ENCODE peak calls at places on chromosomes 11 and 22, in seven cellular contexts. T is DMS153; Z is HT1080; R is HEK293T; L is stimulated activated CD8-positive, alpha-beta memory T cell treated with anti-CD3 and anti-CD28 coated beads, Interleukin-4, amount 100 ng/mL, for 1 hour; N is T-helper 9 cell; U is body of pancreas. K is an unnamed sample.

GRCh38 chr11:132886335-132886734 is 646.0 kb downstream of the OPCML start:
- DNase-seq in R (no peak), U (no peak), T (no peak), L (no peak), Z (peak), N (no peak), K (no peak)

GRCh38 chr11:22130462-22131053 is 62.3 kb upstream of the ANO5 start:
- DNase-seq in N (no peak), L (no peak), R (peak), Z (peak), T (peak), U (no peak), K (no peak)

GRCh38 chr11:131253142-131253884 is 117.1 kb upstream of the NTM start:
- DNase-seq in L (no peak), N (no peak), R (no peak), Z (no peak), T (no peak), U (no peak), K (no peak)

GRCh38 chr22:22060200-22061084 is 77.9 kb upstream of the TOP3B start:
- DNase-seq in N (peak), R (peak), T (peak), L (no peak), Z (no peak), U (no peak), K (peak)

GRCh38 chr11:29184939-29185890 is 831.6 kb downstream of the KCNA4 start:
- DNase-seq in R (no peak), U (no peak), L (no peak), T (no peak), N (no peak), Z (peak), K (no peak)

GRCh38 chr11:113311536-113311935 is 2.8 kb upstream of the TTC12 start:
- DNase-seq in T (no peak), N (no peak), R (no peak), L (no peak), Z (no peak), U (no peak), K (no peak)

GRCh38 chr11:10314199-10315072 is 9.6 kb downstream of the ADM start:
- DNase-seq in T (peak), Z (no peak), L (no peak), R (peak), U (no peak), N (no peak), K (no peak)

GRCh38 chr22:47408409-47408808 is 646.0 kb downstream of the TBC1D22A start:
- DNase-seq in U (no peak), L (no peak), R (no peak), T (no peak), N (no peak), Z (no peak), K (no peak)

GRCh38 chr11:111601979-111602864 is at the start of gene SIK2:
- DNase-seq in Z (peak), N (peak), R (peak), T (peak), L (peak), U (peak), K (peak)

GRCh38 chr11:102716527-102716926 is 8.2 kb downstream of the MMP8 start:
- DNase-seq in Z (no peak), R (no peak), U (no peak), T (no peak), L (no peak), N (no peak), K (no peak)

GRCh38 chr22:49262167-49262566 is 565.5 kb downstream of the BRD1 start:
- DNase-seq in T (no peak), N (no peak), Z (no peak), R (no peak), L (no peak), U (no peak), K (no peak)

GRCh38 chr22:42528591-42529307 is 9.2 kb upstream of the RRP7A start:
- DNase-seq in T (no peak), R (no peak), U (no peak), N (no peak), L (no peak), Z (no peak), K (no peak)

GRCh38 chr11:48081151-48082010 is 101.0 kb downstream of the PTPRJ start:
- DNase-seq in T (no peak), L (no peak), N (no peak), R (no peak), Z (peak), U (peak), K (peak)

GRCh38 chr11:13881176-13881680 is 81.3 kb upstream of the SPON1 start:
- DNase-seq in U (no peak), Z (no peak), R (no peak), L (no peak), T (no peak), N (no peak), K (no peak)

GRCh38 chr22:39458443-39459083 is 1.8 kb downstream of the MGAT3 start:
- DNase-seq in L (no peak), R (no peak), U (no peak), Z (no peak), N (no peak), T (no peak), K (no peak)

GRCh38 chr22:17903564-17904295 is 120.6 kb downstream of the MICAL3 start:
- DNase-seq in T (no peak), R (no peak), U (peak), N (no peak), Z (no peak), L (no peak), K (no peak)

GRCh38 chr11:2210366-2211112 is 38.9 kb upstream of the TH start:
- DNase-seq in U (peak), Z (no peak), R (no peak), N (no peak), T (no peak), L (no peak), K (no peak)

GRCh38 chr11:12149672-12150225 is 39.4 kb downstream of the MICAL2 start:
- DNase-seq in L (no peak), T (no peak), U (no peak), N (no peak), R (no peak), Z (no peak), K (no peak)

GRCh38 chr11:11996321-11997174 is 11.9 kb downstream of the DKK3 start:
- DNase-seq in N (no peak), U (no peak), Z (no peak), L (no peak), T (no peak), R (no peak), K (no peak)

GRCh38 chr11:131033151-131033651 is 116.9 kb upstream of the SNX19 start:
- DNase-seq in R (no peak), N (no peak), T (no peak), L (no peak), U (no peak), Z (peak), K (no peak)

GRCh38 chr22:38864361-38865191 is 7.4 kb downstream of the CBX6 start:
- DNase-seq in Z (no peak), R (no peak), L (no peak), N (no peak), U (peak), T (no peak), K (no peak)

K was measured in gastrocnemius medialis.